ENCODE peak calls at places on chromosomes 7 and 10, in ten cellular contexts. O, R, W, I, L, N, A, S, B and V are unnamed samples.
A peak's percentile ranks its signal among the peaks of the same experiment; 100 is the strongest.

GRCh38 chr10:1268856-1269255 is 212.7 kb downstream of the WDR37 start:
- DNase-seq in O (no peak), R (no peak), W (no peak), I (no peak), L (no peak), N (no peak), A (no peak), S (no peak), B (peak; percentile 42), V (no peak)

GRCh38 chr10:116536810-116537209 is 8.9 kb upstream of the PNLIP start:
- DNase-seq in O (no peak), R (no peak), W (no peak), I (no peak), L (no peak), N (no peak), A (no peak), S (no peak), B (no peak), V (no peak)

GRCh38 chr10:117424789-117425649 is 49.8 kb upstream of the PDZD8 start:
- DNase-seq in O (no peak), R (peak; percentile 32), W (no peak), I (no peak), L (no peak), N (no peak), A (no peak), S (no peak), B (no peak), V (no peak)

GRCh38 chr7:100366411-100367250 is 6.7 kb upstream of the PILRA start:
- DNase-seq in O (no peak), R (no peak), W (no peak), I (no peak), L (no peak), N (no peak), A (no peak), S (no peak), B (no peak), V (no peak)

GRCh38 chr10:100744136-100744979 is 1.0 kb upstream of the PAX2 start:
- DNase-seq in O (no peak), R (no peak), W (no peak), I (no peak), L (no peak), N (peak; percentile 76), A (no peak), S (no peak), B (peak; percentile 71), V (no peak)

GRCh38 chr10:69831231-69831855 is 29.6 kb downstream of the COL13A1 start:
- DNase-seq in O (no peak), R (no peak), W (no peak), I (no peak), L (no peak), N (no peak), A (no peak), S (no peak), B (no peak), V (peak; percentile 27)

GRCh38 chr7:116356333-116356965 is 143.1 kb upstream of the CAV2 start:
- DNase-seq in O (no peak), R (no peak), W (no peak), I (no peak), L (no peak), N (no peak), A (no peak), S (no peak), B (no peak), V (no peak)

GRCh38 chr7:85554294-85554877 is 367.5 kb upstream of the SEMA3D start:
- DNase-seq in O (peak; percentile 50), R (peak; percentile 33), W (peak; percentile 5), I (peak; percentile 6), L (no peak), N (peak; percentile 19), A (no peak), S (no peak), B (no peak), V (peak; percentile 91)

GRCh38 chr7:53340220-53340619 is 304.8 kb downstream of the POM121L12 start:
- DNase-seq in O (no peak), R (no peak), W (no peak), I (no peak), L (no peak), N (no peak), A (no peak), S (no peak), B (no peak), V (no peak)

GRCh38 chr7:135757719-135758411 is 9.3 kb upstream of the FAM180A start:
- DNase-seq in O (no peak), R (no peak), W (peak; percentile 45), I (no peak), L (no peak), N (no peak), A (no peak), S (peak; percentile 37), B (no peak), V (peak; percentile 73)

GRCh38 chr7:148914208-148914777 is 30.2 kb upstream of the EZH2 start:
- DNase-seq in O (no peak), R (no peak), W (no peak), I (peak; percentile 45), L (no peak), N (no peak), A (no peak), S (no peak), B (no peak), V (peak; percentile 73)

GRCh38 chr10:22992075-22992474 is 64.2 kb downstream of the ARMC3 start:
- DNase-seq in O (no peak), R (no peak), W (no peak), I (no peak), L (no peak), N (no peak), A (no peak), S (no peak), B (no peak), V (no peak)

GRCh38 chr7:362416-363096 is 72.6 kb downstream of the FOXL3 start:
- DNase-seq in O (no peak), R (no peak), W (no peak), I (no peak), L (peak; percentile 56), N (no peak), A (peak; percentile 62), S (no peak), B (no peak), V (no peak)

GRCh38 chr10:78650122-78650521 is 418.6 kb upstream of the ZMIZ1 start:
- DNase-seq in O (no peak), R (no peak), W (no peak), I (no peak), L (no peak), N (no peak), A (no peak), S (no peak), B (no peak), V (no peak)

GRCh38 chr10:102064868-102065560 is at the start of gene HPS6:
- DNase-seq in O (peak; percentile 66), R (peak; percentile 28), W (peak; percentile 90), I (peak; percentile 88), L (peak; percentile 95), N (peak; percentile 98), A (peak; percentile 91), S (no peak), B (peak; percentile 87), V (peak; percentile 97)

GRCh38 chr7:75986147-75986781 is 8.1 kb downstream of the TMEM120A start:
- DNase-seq in O (no peak), R (no peak), W (no peak), I (no peak), L (no peak), N (peak; percentile 37), A (peak; percentile 64), S (no peak), B (no peak), V (no peak)
- H3K36me3 ChIP-seq in O (peaks cover 38% of the 10 kb centered on the region), R (peaks cover 59% of the 10 kb centered on the region), W (peaks cover 14% of the 10 kb centered on the region), I (no peaks in the 10 kb centered on the region), L (peaks cover 71% of the 10 kb centered on the region), N (peaks cover 58% of the 10 kb centered on the region), A (peaks cover 70% of the 10 kb centered on the region), S (no peaks in the 10 kb centered on the region), B (peaks cover 11% of the 10 kb centered on the region), V (peaks cover 68% of the 10 kb centered on the region)

DNA sequence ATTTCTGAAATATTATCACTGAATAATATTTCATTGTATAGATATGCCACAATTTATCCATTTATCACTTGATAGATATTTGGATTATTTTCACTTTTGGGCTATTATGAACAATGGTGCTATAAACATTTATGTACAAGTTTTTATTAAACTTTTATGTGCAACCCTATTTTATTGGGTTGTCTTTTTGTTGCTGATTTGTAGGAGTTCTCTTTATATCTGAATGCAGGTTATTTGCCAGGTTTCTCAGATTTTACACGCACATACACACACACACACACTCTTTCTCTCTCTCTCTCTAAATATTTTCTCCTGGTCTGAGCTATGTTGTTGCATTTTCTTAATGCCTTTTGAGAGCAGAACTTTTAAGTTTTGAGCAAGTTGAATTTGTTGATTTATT is 36.2 kb downstream of the ADK start:
- DNase-seq in O (no peak), R (no peak), W (no peak), I (no peak), L (no peak), N (no peak), A (no peak), S (no peak), B (no peak), V (no peak)
- H3K4me1 ChIP-seq in O (no peaks in the 10 kb centered on the region), R (no peaks in the 10 kb centered on the region), W (peaks cover 14% of the 10 kb centered on the region), I (peaks cover 58% of the 10 kb centered on the region), L (peaks cover 12% of the 10 kb centered on the region), N (peaks cover 4% of the 10 kb centered on the region), A (peaks cover 10% of the 10 kb centered on the region), S (peaks cover 25% of the 10 kb centered on the region), B (no peaks in the 10 kb centered on the region), V (peaks cover 46% of the 10 kb centered on the region)

DNA sequence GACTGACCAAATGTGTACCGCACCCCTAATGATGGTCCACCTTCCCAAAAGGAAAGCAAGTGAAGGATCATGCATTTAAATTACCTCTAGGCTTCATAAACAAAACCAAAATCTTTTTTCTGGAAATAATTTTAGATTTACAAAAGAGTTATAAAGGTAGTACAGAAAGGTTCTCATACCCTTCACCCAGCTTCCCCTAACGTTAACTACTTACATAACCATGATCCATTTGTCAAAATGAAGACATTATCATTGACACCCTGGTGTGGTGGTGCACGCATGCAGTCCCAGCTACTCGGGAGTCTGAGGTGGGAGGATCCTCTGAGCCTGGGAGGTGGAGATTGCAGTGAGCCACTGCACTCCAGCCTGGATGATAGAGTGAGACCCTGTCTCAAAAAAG is 75.1 kb upstream of the TCF7L2 start:
- DNase-seq in O (no peak), R (no peak), W (no peak), I (no peak), L (no peak), N (no peak), A (no peak), S (no peak), B (no peak), V (no peak)
- H3K4me3 ChIP-seq in O (no peak overlapping the region), R (no peak overlapping the region), W (no peak overlapping the region), I (no peak overlapping the region), L (no peak overlapping the region), N (no peak overlapping the region), A (no peak overlapping the region), S (no peak overlapping the region), B (no peak overlapping the region), V (no peak overlapping the region)

DNA sequence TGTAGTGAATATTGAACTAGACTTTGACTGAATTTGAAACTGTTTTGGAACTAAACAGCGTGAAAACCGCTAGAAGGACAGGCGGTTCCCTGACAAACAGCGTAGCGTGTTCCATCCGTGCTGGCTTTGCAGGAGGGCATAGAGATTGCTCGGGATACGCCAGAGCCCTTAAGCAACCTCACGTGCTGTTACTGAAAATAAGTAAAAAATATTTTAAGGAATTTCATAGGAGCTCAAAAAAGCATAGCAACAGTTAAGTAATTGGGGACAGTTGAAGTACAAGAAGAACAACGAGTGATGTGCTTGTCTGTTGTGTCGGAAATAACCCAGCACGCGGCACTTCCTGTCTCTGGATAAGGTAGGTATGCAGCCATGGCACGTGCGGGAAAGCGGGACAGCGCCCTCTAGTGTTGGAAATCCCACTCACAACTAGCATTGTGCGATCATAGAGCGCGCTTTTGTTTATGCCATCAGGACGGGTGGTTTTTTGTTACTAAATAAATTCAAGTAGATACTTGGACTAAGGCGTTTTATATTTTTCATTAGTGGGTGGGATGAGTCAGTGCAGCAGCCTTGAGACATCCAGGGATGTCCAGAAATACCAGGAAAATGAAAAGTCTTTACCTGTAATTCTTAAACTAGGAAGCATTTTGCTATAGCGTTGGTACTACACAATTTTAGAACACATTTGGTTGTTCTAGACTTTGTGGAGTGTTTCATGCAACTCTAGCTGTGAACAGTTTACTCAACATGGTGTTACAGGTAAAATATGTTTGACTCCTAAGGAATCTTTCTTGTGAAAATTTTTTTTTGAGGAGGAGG is 50.4 kb downstream of the DNAJB6 start:
- DNase-seq in O (peak; percentile 69), R (peak; percentile 81), W (peak; percentile 89), I (peak; percentile 73), L (peak; percentile 73), N (peak; percentile 86), A (peak; percentile 96), S (no peak), B (peak; percentile 95), V (peak; percentile 82)
- H3K36me3 ChIP-seq in O (peaks cover 30% of the 10 kb centered on the region), R (peaks cover 63% of the 10 kb centered on the region), W (peaks cover 4% of the 10 kb centered on the region), I (peaks cover 53% of the 10 kb centered on the region), L (peaks cover 49% of the 10 kb centered on the region), N (peaks cover 78% of the 10 kb centered on the region), A (peaks cover 48% of the 10 kb centered on the region), S (peaks cover 3% of the 10 kb centered on the region), B (peaks cover 88% of the 10 kb centered on the region), V (peaks cover 40% of the 10 kb centered on the region)